ENCODE peak calls at places on chromosomes 2 and 18, in six cellular contexts. One of them, this sample, is unnamed.

GRCh38 chr2:126300348-126300747 is 355.6 kb upstream of the GYPC start:
- DNase-seq in activated naive CD4-positive, alpha-beta T cell: no peak
- DNase-seq in NAMALWA: no peak
- DNase-seq in retinal pigment epithelial cell: no peak
- DNase-seq in Daoy: no peak
- DNase-seq in activated CD4-positive, alpha-beta T cell treated with anti-CD3 and anti-CD28 coated beads, Interleukin-2, amount 10 ng/mL, durations not matched to agents 7 days and 5 days: no peak
- DNase-seq in this sample: no peak

GRCh38 chr2:9274701-9275343 is 68.2 kb downstream of the ASAP2 start:
- DNase-seq in Daoy: no peak
- DNase-seq in activated naive CD4-positive, alpha-beta T cell: no peak
- DNase-seq in activated CD4-positive, alpha-beta T cell treated with anti-CD3 and anti-CD28 coated beads, Interleukin-2, amount 10 ng/mL, durations not matched to agents 7 days and 5 days: no peak
- DNase-seq in retinal pigment epithelial cell: no peak
- DNase-seq in NAMALWA: no peak
- DNase-seq in this sample: no peak

GRCh38 chr2:172430671-172431070 is 3.3 kb downstream of the ITGA6 start:
- DNase-seq in activated naive CD4-positive, alpha-beta T cell: no peak
- DNase-seq in retinal pigment epithelial cell: no peak
- DNase-seq in Daoy: no peak
- DNase-seq in NAMALWA: no peak
- DNase-seq in activated CD4-positive, alpha-beta T cell treated with anti-CD3 and anti-CD28 coated beads, Interleukin-2, amount 10 ng/mL, durations not matched to agents 7 days and 5 days: no peak
- DNase-seq in this sample: no peak

GRCh38 chr18:62177271-62177670 is 9.6 kb downstream of the PIGN start:
- DNase-seq in activated naive CD4-positive, alpha-beta T cell: no peak
- DNase-seq in NAMALWA: no peak
- DNase-seq in activated CD4-positive, alpha-beta T cell treated with anti-CD3 and anti-CD28 coated beads, Interleukin-2, amount 10 ng/mL, durations not matched to agents 7 days and 5 days: no peak
- DNase-seq in Daoy: no peak
- DNase-seq in retinal pigment epithelial cell: no peak
- DNase-seq in this sample: no peak

GRCh38 chr2:157779794-157780193 is 96.3 kb downstream of the ACVR1 start:
- DNase-seq in retinal pigment epithelial cell: no peak
- DNase-seq in activated naive CD4-positive, alpha-beta T cell: no peak
- DNase-seq in Daoy: no peak
- DNase-seq in activated CD4-positive, alpha-beta T cell treated with anti-CD3 and anti-CD28 coated beads, Interleukin-2, amount 10 ng/mL, durations not matched to agents 7 days and 5 days: no peak
- DNase-seq in NAMALWA: no peak
- DNase-seq in this sample: no peak

GRCh38 chr2:101387151-101387807 is at the start of gene CREG2:
- DNase-seq in retinal pigment epithelial cell: peak
- DNase-seq in activated CD4-positive, alpha-beta T cell treated with anti-CD3 and anti-CD28 coated beads, Interleukin-2, amount 10 ng/mL, durations not matched to agents 7 days and 5 days: peak
- DNase-seq in NAMALWA: no peak
- DNase-seq in activated naive CD4-positive, alpha-beta T cell: no peak
- DNase-seq in Daoy: peak
- DNase-seq in this sample: peak

GRCh38 chr2:142843731-142844130 is 33.7 kb upstream of the KYNU start:
- DNase-seq in retinal pigment epithelial cell: no peak
- DNase-seq in Daoy: no peak
- DNase-seq in activated CD4-positive, alpha-beta T cell treated with anti-CD3 and anti-CD28 coated beads, Interleukin-2, amount 10 ng/mL, durations not matched to agents 7 days and 5 days: no peak
- DNase-seq in activated naive CD4-positive, alpha-beta T cell: no peak
- DNase-seq in NAMALWA: no peak
- DNase-seq in this sample: no peak

GRCh38 chr2:227079726-227080125 is 84.3 kb downstream of the COL4A4 start:
- DNase-seq in NAMALWA: no peak
- DNase-seq in retinal pigment epithelial cell: no peak
- DNase-seq in Daoy: no peak
- DNase-seq in activated naive CD4-positive, alpha-beta T cell: no peak
- DNase-seq in activated CD4-positive, alpha-beta T cell treated with anti-CD3 and anti-CD28 coated beads, Interleukin-2, amount 10 ng/mL, durations not matched to agents 7 days and 5 days: no peak
- DNase-seq in this sample: no peak

GRCh38 chr2:162768646-162769045 is 69.9 kb downstream of the KCNH7 start:
- DNase-seq in retinal pigment epithelial cell: no peak
- DNase-seq in activated CD4-positive, alpha-beta T cell treated with anti-CD3 and anti-CD28 coated beads, Interleukin-2, amount 10 ng/mL, durations not matched to agents 7 days and 5 days: no peak
- DNase-seq in NAMALWA: no peak
- DNase-seq in activated naive CD4-positive, alpha-beta T cell: no peak
- DNase-seq in Daoy: no peak
- DNase-seq in this sample: no peak

GRCh38 chr2:46267616-46268015 is 29.6 kb upstream of the EPAS1 start:
- DNase-seq in activated naive CD4-positive, alpha-beta T cell: no peak
- DNase-seq in Daoy: no peak
- DNase-seq in retinal pigment epithelial cell: no peak
- DNase-seq in activated CD4-positive, alpha-beta T cell treated with anti-CD3 and anti-CD28 coated beads, Interleukin-2, amount 10 ng/mL, durations not matched to agents 7 days and 5 days: no peak
- DNase-seq in NAMALWA: no peak
- DNase-seq in this sample: no peak

GRCh38 chr18:2223859-2224258 is 347.4 kb downstream of the METTL4 start:
- DNase-seq in retinal pigment epithelial cell: no peak
- DNase-seq in activated CD4-positive, alpha-beta T cell treated with anti-CD3 and anti-CD28 coated beads, Interleukin-2, amount 10 ng/mL, durations not matched to agents 7 days and 5 days: no peak
- DNase-seq in NAMALWA: peak
- DNase-seq in Daoy: no peak
- DNase-seq in activated naive CD4-positive, alpha-beta T cell: no peak
- DNase-seq in this sample: no peak

GRCh38 chr2:37692731-37693130 is 21.3 kb upstream of the CDC42EP3 start:
- DNase-seq in activated naive CD4-positive, alpha-beta T cell: no peak
- DNase-seq in Daoy: no peak
- DNase-seq in retinal pigment epithelial cell: no peak
- DNase-seq in NAMALWA: no peak
- DNase-seq in activated CD4-positive, alpha-beta T cell treated with anti-CD3 and anti-CD28 coated beads, Interleukin-2, amount 10 ng/mL, durations not matched to agents 7 days and 5 days: no peak
- DNase-seq in this sample: no peak

GRCh38 chr2:236874866-236875481 is 210.7 kb upstream of the COPS8 start:
- DNase-seq in retinal pigment epithelial cell: no peak
- DNase-seq in Daoy: no peak
- DNase-seq in NAMALWA: no peak
- DNase-seq in activated naive CD4-positive, alpha-beta T cell: no peak
- DNase-seq in activated CD4-positive, alpha-beta T cell treated with anti-CD3 and anti-CD28 coated beads, Interleukin-2, amount 10 ng/mL, durations not matched to agents 7 days and 5 days: no peak
- DNase-seq in this sample: no peak

GRCh38 chr18:2920546-2921343 is 73.9 kb downstream of the EMILIN2 start:
- DNase-seq in NAMALWA: no peak
- DNase-seq in activated CD4-positive, alpha-beta T cell treated with anti-CD3 and anti-CD28 coated beads, Interleukin-2, amount 10 ng/mL, durations not matched to agents 7 days and 5 days: no peak
- DNase-seq in activated naive CD4-positive, alpha-beta T cell: no peak
- DNase-seq in Daoy: no peak
- DNase-seq in retinal pigment epithelial cell: no peak
- DNase-seq in this sample: no peak

GRCh38 chr2:240635116-240635997 is 10.1 kb downstream of the GPR35 start:
- DNase-seq in retinal pigment epithelial cell: no peak
- DNase-seq in activated naive CD4-positive, alpha-beta T cell: no peak
- DNase-seq in activated CD4-positive, alpha-beta T cell treated with anti-CD3 and anti-CD28 coated beads, Interleukin-2, amount 10 ng/mL, durations not matched to agents 7 days and 5 days: no peak
- DNase-seq in NAMALWA: no peak
- DNase-seq in Daoy: no peak
- DNase-seq in this sample: no peak

GRCh38 chr2:118121986-118122767 is 33.9 kb downstream of the INSIG2 start:
- DNase-seq in Daoy: no peak
- DNase-seq in retinal pigment epithelial cell: no peak
- DNase-seq in activated naive CD4-positive, alpha-beta T cell: no peak
- DNase-seq in NAMALWA: no peak
- DNase-seq in activated CD4-positive, alpha-beta T cell treated with anti-CD3 and anti-CD28 coated beads, Interleukin-2, amount 10 ng/mL, durations not matched to agents 7 days and 5 days: no peak
- DNase-seq in this sample: no peak

GRCh38 chr2:213166109-213166508 is 14.7 kb upstream of the IKZF2 start:
- DNase-seq in retinal pigment epithelial cell: no peak
- DNase-seq in activated CD4-positive, alpha-beta T cell treated with anti-CD3 and anti-CD28 coated beads, Interleukin-2, amount 10 ng/mL, durations not matched to agents 7 days and 5 days: no peak
- DNase-seq in NAMALWA: peak
- DNase-seq in Daoy: no peak
- DNase-seq in activated naive CD4-positive, alpha-beta T cell: no peak
- DNase-seq in this sample: no peak

This sample was measured in amygdala.